ENCODE peak calls at places on chromosome 5, in seven cellular contexts. B is AG04449, Q is mesothelial cell of epicardium, M is PC-9, E is AG09309, G is hepatocyte, X is fibroblast of mammary gland. J is an unnamed sample.

GRCh38 chr5:91541696-91542095 is 158.6 kb upstream of the ARRDC3 start:
- DNase-seq in B (no peak), Q (no peak), M (no peak), E (no peak), G (no peak), X (peak; percentile 72), J (peak; percentile 18)

GRCh38 chr5:38258319-38259061 is at the start of gene EGFLAM:
- DNase-seq in B (no peak), Q (peak; percentile 21), M (no peak), E (no peak), G (peak; percentile 63), X (no peak), J (peak; percentile 60)

GRCh38 chr5:143653256-143653655 is 158.7 kb upstream of the HMHB1 start:
- DNase-seq in B (no peak), Q (no peak), M (peak; percentile 88), E (no peak), G (no peak), X (no peak), J (no peak)

GRCh38 chr5:150181035-150181434 is 8.8 kb upstream of the SLC6A7 start:
- DNase-seq in B (no peak), Q (no peak), M (no peak), E (no peak), G (no peak), X (peak; percentile 70), J (peak; percentile 68)

GRCh38 chr5:153974131-153974812 is 64.4 kb downstream of the FAM114A2 start:
- DNase-seq in B (no peak), Q (no peak), M (no peak), E (peak; percentile 23), G (peak; percentile 67), X (peak; percentile 54), J (peak; percentile 72)

GRCh38 chr5:141960018-141960417 is 2.0 kb upstream of the PCDH12 start:
- DNase-seq in B (no peak), Q (no peak), M (no peak), E (no peak), G (peak; percentile 27), X (no peak), J (no peak)

GRCh38 chr5:1255081-1255561 is 29.9 kb downstream of the SLC6A18 start:
- DNase-seq in B (no peak), Q (no peak), M (no peak), E (no peak), G (no peak), X (no peak), J (peak; percentile 6)

GRCh38 chr5:124025306-124025705 is 513.3 kb downstream of the CSNK1G3 start:
- DNase-seq in B (no peak), Q (no peak), M (no peak), E (no peak), G (no peak), X (no peak), J (no peak)

GRCh38 chr5:127074466-127074865 is 1.2 kb upstream of the C5orf63 start:
- DNase-seq in B (no peak), Q (no peak), M (no peak), E (no peak), G (no peak), X (no peak), J (no peak)

GRCh38 chr5:111422747-111423455 is 89.4 kb downstream of the STARD4 start:
- DNase-seq in B (no peak), Q (no peak), M (no peak), E (no peak), G (no peak), X (no peak), J (no peak)

GRCh38 chr5:164350236-164350635 is 844.8 kb downstream of the MAT2B start:
- DNase-seq in B (no peak), Q (no peak), M (no peak), E (no peak), G (no peak), X (no peak), J (no peak)

GRCh38 chr5:168131519-168131918 is 159.9 kb upstream of the WWC1 start:
- DNase-seq in B (no peak), Q (no peak), M (no peak), E (no peak), G (no peak), X (no peak), J (no peak)

GRCh38 chr5:58156354-58156753 is 303.5 kb downstream of the PLK2 start:
- DNase-seq in B (no peak), Q (no peak), M (no peak), E (peak; percentile 29), G (no peak), X (peak; percentile 74), J (peak; percentile 68)

GRCh38 chr5:9775339-9775738 is 145.2 kb upstream of the TAS2R1 start:
- DNase-seq in B (no peak), Q (no peak), M (peak; percentile 17), E (no peak), G (no peak), X (peak; percentile 7), J (peak; percentile 58)

GRCh38 chr5:179142434-179143198 is 82.4 kb downstream of the ZNF354C start:
- DNase-seq in B (peak; percentile 40), Q (no peak), M (no peak), E (peak; percentile 16), G (no peak), X (peak; percentile 73), J (peak; percentile 73)

GRCh38 chr5:176447538-176447981 is 625 bp upstream of the FAF2 start:
- DNase-seq in B (no peak), Q (no peak), M (no peak), E (no peak), G (no peak), X (no peak), J (no peak)

GRCh38 chr5:96595300-96596090 is 66.7 kb upstream of the CAST start:
- DNase-seq in B (no peak), Q (no peak), M (no peak), E (no peak), G (no peak), X (peak; percentile 41), J (no peak)

GRCh38 chr5:59358005-59358404 is 535.5 kb downstream of the PDE4D start:
- DNase-seq in B (no peak), Q (no peak), M (no peak), E (no peak), G (no peak), X (no peak), J (no peak)

GRCh38 chr5:74974451-74975089 is 77.8 kb downstream of the GCNT4 start:
- DNase-seq in B (no peak), Q (no peak), M (no peak), E (no peak), G (no peak), X (no peak), J (no peak)

DNA sequence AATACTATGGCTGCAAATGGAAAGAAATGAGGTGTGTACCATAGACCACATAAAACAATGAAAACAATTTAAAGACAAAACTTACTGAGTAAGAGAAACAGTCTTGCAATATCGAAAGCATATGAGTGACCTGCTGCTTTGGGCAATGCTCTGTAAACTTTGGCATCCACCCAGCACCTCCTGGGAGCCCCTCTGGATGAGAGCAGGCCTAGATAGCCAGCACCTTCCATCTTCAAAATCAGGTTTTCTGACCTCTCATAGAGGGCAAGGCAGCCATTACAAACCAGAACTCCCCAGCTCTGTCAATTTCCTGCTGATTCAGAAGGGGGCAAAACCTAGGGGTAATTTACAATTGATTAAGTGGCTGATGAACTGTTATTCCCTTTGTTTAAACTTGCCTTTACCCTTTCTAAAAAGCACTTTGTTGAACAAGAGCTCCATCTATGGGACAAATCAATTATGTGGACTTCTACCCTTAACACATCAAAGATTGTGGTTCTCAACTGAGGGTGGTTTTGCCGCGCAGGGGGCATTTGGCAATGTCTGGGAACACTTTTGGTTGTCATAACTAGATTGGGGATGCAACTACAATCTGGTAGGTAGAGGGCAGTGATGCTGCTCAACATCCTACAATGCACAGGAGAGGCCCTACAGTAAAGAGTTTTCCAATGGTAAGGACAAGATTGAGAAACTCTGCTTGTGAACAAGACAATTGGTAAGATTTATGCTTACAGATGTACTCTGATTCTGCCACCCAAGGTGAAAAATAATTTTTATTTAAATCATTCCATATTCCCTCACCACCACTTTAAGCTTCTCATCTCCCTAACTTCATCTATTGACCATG is 184.2 kb downstream of the MARCHF11 start:
- DNase-seq in B (no peak), Q (no peak), M (no peak), E (peak; percentile 20), G (peak; percentile 28), X (peak; percentile 57), J (peak; percentile 10)
- TF ChIP-seq CTCF in B (peak; percentile 45), Q (peak; percentile 42), M (peak; percentile 57), E (peak; percentile 64), G (peak; percentile 59), X (peak; percentile 67), J (peak; percentile 60)

DNA sequence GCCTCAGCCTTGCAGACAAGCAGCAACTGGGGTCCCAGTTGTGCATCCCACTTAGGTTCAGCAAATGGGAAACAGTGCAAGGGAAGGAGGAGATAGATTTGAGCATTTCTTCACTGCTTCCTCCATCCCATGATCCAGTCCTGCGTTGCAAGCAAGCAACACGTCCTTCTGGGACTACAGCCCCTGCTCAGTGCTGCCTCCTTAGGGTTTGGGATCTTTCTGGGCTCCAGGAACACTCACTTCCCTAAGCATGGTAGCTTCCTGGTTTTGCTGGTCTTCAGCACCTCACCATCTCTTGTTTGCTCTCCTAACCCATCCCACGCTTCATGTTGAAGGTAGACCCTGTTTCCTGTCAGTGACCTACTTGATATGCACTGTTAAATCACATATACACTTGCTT is 444.7 kb downstream of the MED10 start:
- DNase-seq in B (no peak), Q (no peak), M (no peak), E (no peak), G (no peak), X (no peak), J (no peak)
- TF ChIP-seq CTCF in B (no peak), Q (no peak), M (no peak), E (no peak), G (no peak), X (no peak), J (no peak)

DNA sequence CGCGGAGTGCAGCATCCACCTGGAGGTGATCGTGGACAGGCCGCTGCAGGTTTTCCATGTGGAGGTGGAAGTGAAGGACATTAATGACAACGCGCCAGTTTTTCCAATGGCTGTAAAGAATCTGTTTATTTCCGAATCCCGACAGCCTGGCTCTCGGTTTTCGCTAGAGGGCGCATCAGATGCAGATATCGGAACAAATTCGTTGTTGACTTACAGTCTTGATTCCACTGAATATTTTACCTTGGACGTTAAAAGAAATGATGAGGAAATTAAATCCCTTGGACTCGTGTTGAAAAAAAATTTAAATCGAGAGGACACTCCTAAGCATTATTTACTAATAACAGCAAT is 611 bp downstream of the PCDHA3 start:
- DNase-seq in B (no peak), Q (no peak), M (no peak), E (no peak), G (no peak), X (peak; percentile 4), J (no peak)
- TF ChIP-seq CTCF in B (no peak), Q (no peak), M (no peak), E (peak; percentile 66), G (no peak), X (peak; percentile 27), J (no peak)

GRCh38 chr5:67246546-67246945 is 49.9 kb upstream of the CD180 start:
- DNase-seq in B (no peak), Q (no peak), M (no peak), E (no peak), G (no peak), X (no peak), J (no peak)

GRCh38 chr5:67246108-67246507 is 49.5 kb upstream of the CD180 start:
- DNase-seq in B (peak; percentile 36), Q (no peak), M (peak; percentile 39), E (no peak), G (peak; percentile 88), X (peak; percentile 90), J (peak; percentile 90)

GRCh38 chr5:67245259-67245846 is 48.8 kb upstream of the CD180 start:
- DNase-seq in B (no peak), Q (no peak), M (no peak), E (no peak), G (no peak), X (no peak), J (no peak)

GRCh38 chr5:67249590-67249895 is 52.9 kb upstream of the CD180 start:
- DNase-seq in B (no peak), Q (no peak), M (no peak), E (no peak), G (no peak), X (no peak), J (no peak)

GRCh38 chr5:67248703-67249589 is 52.3 kb upstream of the CD180 start:
- DNase-seq in B (no peak), Q (no peak), M (no peak), E (peak; percentile 62), G (no peak), X (no peak), J (no peak)
- TF ChIP-seq CTCF in B (no peak), Q (no peak), M (no peak), E (no peak), G (no peak), X (no peak), J (no peak)

J was measured in foreskin fibroblast.